ENCODE peak calls at places on chromosomes 4 and X, in six cellular contexts. S is GM12878; Y is anterior cingulate cortex; P is posterior vena cava; V is stimulated activated CD4-positive, alpha-beta T cell treated with anti-CD3 and anti-CD28 coated beads, TNF-alpha, amount 100 ng/mL, for 1 hour; G is stimulated activated CD8-positive, alpha-beta memory T cell treated with anti-CD3 and anti-CD28 coated beads, Interleukin-15, amount 100 ng/mL, for 24 hours. X is an unnamed sample.

GRCh38 chrX:54230440-54231148 is 47.5 kb upstream of the FAM120C start:
- DNase-seq in S (no peak), Y (no peak), P (no peak), V (no peak), G (no peak), X (no peak)

GRCh38 chr4:143692241-143692640 is 8.2 kb downstream of the FREM3 start:
- DNase-seq in S (no peak), Y (no peak), P (no peak), V (no peak), G (no peak), X (no peak)

GRCh38 chr4:30600246-30600645 is 119.9 kb upstream of the PCDH7 start:
- DNase-seq in S (no peak), Y (no peak), P (no peak), V (no peak), G (no peak), X (no peak)

GRCh38 chrX:100070334-100070849 is 339.7 kb downstream of the PCDH19 start:
- DNase-seq in S (no peak), Y (no peak), P (no peak), V (no peak), G (no peak), X (no peak)

GRCh38 chrX:23372220-23372902 is 37.7 kb downstream of the PTCHD1 start:
- DNase-seq in S (no peak), Y (no peak), P (no peak), V (no peak), G (no peak), X (no peak)

GRCh38 chrX:5176766-5177165 is 1051.9 kb downstream of the NLGN4X start:
- DNase-seq in S (no peak), Y (no peak), P (no peak), V (no peak), G (no peak), X (no peak)

GRCh38 chr4:79174855-79175254 is 151.0 kb downstream of the NAA11 start:
- DNase-seq in S (no peak), Y (no peak), P (no peak), V (no peak), G (no peak), X (no peak)

GRCh38 chrX:105120460-105120859 is 100.0 kb downstream of the TEX13A start:
- DNase-seq in S (no peak), Y (no peak), P (no peak), V (no peak), G (no peak), X (no peak)

GRCh38 chrX:123988423-123989116 is 27.1 kb downstream of the STAG2 start:
- DNase-seq in S (no peak), Y (no peak), P (no peak), V (no peak), G (no peak), X (no peak)

GRCh38 chr4:187209921-187210613 is 486.4 kb upstream of the FAT1 start:
- DNase-seq in S (no peak), Y (no peak), P (no peak), V (no peak), G (no peak), X (peak; percentile 51)

GRCh38 chr4:40731792-40732245 is 17.9 kb upstream of the NSUN7 start:
- DNase-seq in S (no peak), Y (no peak), P (no peak), V (no peak), G (no peak), X (peak; percentile 61)

GRCh38 chrX:24266996-24267395 is 46.9 kb downstream of the SUPT20HL2 start:
- DNase-seq in S (no peak), Y (no peak), P (no peak), V (no peak), G (no peak), X (no peak)

GRCh38 chrX:115960440-115961084 is 210.0 kb upstream of the AGTR2 start:
- DNase-seq in S (no peak), Y (no peak), P (no peak), V (no peak), G (no peak), X (peak; percentile 46)

GRCh38 chr4:23614284-23614892 is 275.5 kb downstream of the PPARGC1A start:
- DNase-seq in S (no peak), Y (no peak), P (no peak), V (no peak), G (no peak), X (peak; percentile 57)

GRCh38 chrX:22603060-22603459 is 330.3 kb downstream of the CBLL2 start:
- DNase-seq in S (no peak), Y (no peak), P (no peak), V (no peak), G (no peak), X (no peak)

GRCh38 chr4:38529189-38530115 is 134.5 kb upstream of the KLF3 start:
- DNase-seq in S (peak; percentile 35), Y (no peak), P (no peak), V (no peak), G (no peak), X (no peak)

GRCh38 chr4:98501383-98501782 is 157.0 kb downstream of the TSPAN5 start:
- DNase-seq in S (no peak), Y (no peak), P (no peak), V (no peak), G (no peak), X (no peak)

GRCh38 chr4:26723216-26723615 is 137.4 kb upstream of the STIM2 start:
- DNase-seq in S (peak; percentile 42), Y (no peak), P (no peak), V (no peak), G (no peak), X (no peak)

GRCh38 chrX:38154340-38154739 is 66.3 kb downstream of the SRPX start:
- DNase-seq in S (no peak), Y (no peak), P (no peak), V (no peak), G (no peak), X (no peak)

GRCh38 chr4:114417214-114417613 is 181.4 kb upstream of the UGT8 start:
- DNase-seq in S (no peak), Y (no peak), P (no peak), V (no peak), G (no peak), X (peak; percentile 18)

GRCh38 chr4:38563703-38564490 is 100.1 kb upstream of the KLF3 start:
- DNase-seq in S (no peak), Y (peak; percentile 10), P (no peak), V (no peak), G (no peak), X (no peak)

GRCh38 chr4:107951551-107951950 is 20.2 kb downstream of the CYP2U1 start:
- DNase-seq in S (no peak), Y (no peak), P (no peak), V (no peak), G (no peak), X (peak; percentile 5)

GRCh38 chr4:106315476-106315967 is 487 bp downstream of the TBCK start:
- DNase-seq in S (no peak), Y (peak; percentile 24), P (no peak), V (no peak), G (peak; percentile 6), X (peak; percentile 62)

GRCh38 chr4:39066371-39066770 is 4.3 kb downstream of the KLHL5 start:
- DNase-seq in S (no peak), Y (no peak), P (no peak), V (no peak), G (no peak), X (no peak)

GRCh38 chrX:120813982-120814381 is 61.7 kb downstream of the CT47B1 start:
- DNase-seq in S (no peak), Y (no peak), P (no peak), V (no peak), G (no peak), X (no peak)

GRCh38 chrX:100864967-100865366 is 9.2 kb downstream of the NOX1 start:
- DNase-seq in S (no peak), Y (no peak), P (no peak), V (no peak), G (no peak), X (no peak)

GRCh38 chr4:176784816-176785215 is 7.9 kb downstream of the VEGFC start:
- DNase-seq in S (no peak), Y (no peak), P (no peak), V (no peak), G (no peak), X (peak; percentile 7)

GRCh38 chr4:7827566-7827965 is 112.1 kb downstream of the AFAP1 start:
- DNase-seq in S (no peak), Y (no peak), P (no peak), V (no peak), G (no peak), X (no peak)

GRCh38 chrX:15903186-15903681 is 48.6 kb upstream of the AP1S2 start:
- DNase-seq in S (peak; percentile 84), Y (no peak), P (no peak), V (no peak), G (no peak), X (no peak)

GRCh38 chrX:124093222-124093621 is 131.7 kb downstream of the STAG2 start:
- DNase-seq in S (no peak), Y (no peak), P (no peak), V (no peak), G (no peak), X (no peak)

X was measured in hepatocyte.